ENCODE peak calls at places on chromosomes 12 and 14, in four cellular contexts. G, B, Y and J are unnamed samples.

GRCh38 chr14:88437659-88438058 is 52.2 kb downstream of the SPATA7 start:
- DNase-seq in G (no peak), B (no peak), Y (no peak), J (no peak)

GRCh38 chr12:53288322-53288721 is 7.0 kb upstream of the PFDN5 start:
- DNase-seq in G (no peak), B (no peak), Y (no peak), J (no peak)

GRCh38 chr12:77060883-77061240 is 4.5 kb downstream of the E2F7 start:
- DNase-seq in G (peak; percentile 53), B (no peak), Y (no peak), J (no peak)

GRCh38 chr14:50763386-50764007 is 67.5 kb downstream of the NIN start:
- DNase-seq in G (no peak), B (no peak), Y (no peak), J (peak; percentile 74)

GRCh38 chr12:12983420-12984035 is 16.5 kb downstream of the HEBP1 start:
- DNase-seq in G (no peak), B (peak; percentile 45), Y (peak; percentile 16), J (peak; percentile 69)

GRCh38 chr12:101780599-101780998 is 41.3 kb upstream of the SYCP3 start:
- DNase-seq in G (no peak), B (no peak), Y (no peak), J (no peak)

GRCh38 chr12:56103066-56103711 is 1.2 kb upstream of the PA2G4 start:
- DNase-seq in G (no peak), B (no peak), Y (no peak), J (no peak)

GRCh38 chr12:12016284-12017100 is 54.2 kb upstream of the BCL2L14 start:
- DNase-seq in G (no peak), B (no peak), Y (no peak), J (no peak)

GRCh38 chr14:66575939-66576338 is 68.0 kb downstream of the GPHN start:
- DNase-seq in G (no peak), B (no peak), Y (no peak), J (no peak)

GRCh38 chr12:100779191-100779590 is 15.4 kb upstream of the ANO4 start:
- DNase-seq in G (no peak), B (no peak), Y (no peak), J (no peak)

GRCh38 chr14:73785834-73786631 is 65.6 kb upstream of the PTGR2 start:
- DNase-seq in G (no peak), B (peak; percentile 74), Y (peak; percentile 46), J (peak; percentile 96)

GRCh38 chr12:12349711-12350665 is at the start of gene MANSC1:
- DNase-seq in G (no peak), B (peak; percentile 89), Y (peak; percentile 67), J (peak; percentile 28)

GRCh38 chr12:3202734-3203446 is 125.7 kb downstream of the TSPAN9 start:
- DNase-seq in G (no peak), B (peak; percentile 83), Y (peak; percentile 78), J (peak; percentile 34)

GRCh38 chr12:3204716-3205617 is 127.8 kb downstream of the TSPAN9 start:
- DNase-seq in G (no peak), B (peak; percentile 86), Y (no peak), J (no peak)

GRCh38 chr12:3204143-3204542 is 127.0 kb downstream of the TSPAN9 start:
- DNase-seq in G (no peak), B (no peak), Y (no peak), J (no peak)

GRCh38 chr12:3201741-3202500 is 124.7 kb downstream of the TSPAN9 start:
- DNase-seq in G (no peak), B (no peak), Y (no peak), J (no peak)

GRCh38 chr12:3203713-3204112 is 126.5 kb downstream of the TSPAN9 start:
- DNase-seq in G (no peak), B (no peak), Y (no peak), J (no peak)
- TF ChIP-seq RCOR1 in G (no peak), B (no peak), Y (no peak), J (no peak)

GRCh38 chr12:27951898-27952297 is 20.6 kb downstream of the PTHLH start:
- DNase-seq in G (no peak), B (no peak), Y (no peak), J (no peak)

GRCh38 chr12:27957366-27957765 is 15.2 kb downstream of the PTHLH start:
- DNase-seq in G (no peak), B (no peak), Y (no peak), J (no peak)

DNA sequence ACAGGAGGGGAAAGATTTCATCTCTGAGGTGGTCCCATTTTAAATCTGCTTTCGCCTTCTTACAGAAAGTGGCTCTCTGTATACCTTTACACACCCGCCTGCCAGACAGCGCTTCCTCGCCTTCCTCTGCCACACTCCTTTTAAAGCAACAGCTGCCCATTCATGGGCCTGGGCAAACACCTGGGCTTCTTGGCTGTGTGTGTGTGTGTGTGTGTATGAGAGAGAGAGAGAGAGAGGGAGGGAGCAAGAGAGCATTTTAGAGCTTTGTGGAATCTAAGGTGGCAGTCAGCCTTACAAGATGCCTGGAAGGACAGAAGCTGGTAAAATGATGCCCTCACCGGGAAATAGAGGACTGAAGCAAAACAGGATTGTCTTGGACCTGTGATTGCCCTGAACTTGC is 20.0 kb downstream of the PTHLH start:
- DNase-seq in G (no peak), B (no peak), Y (no peak), J (no peak)
- H2AFZ ChIP-seq in G (no peak overlapping the region), B (no peak overlapping the region), Y (no peak overlapping the region), J (no peak overlapping the region)

DNA sequence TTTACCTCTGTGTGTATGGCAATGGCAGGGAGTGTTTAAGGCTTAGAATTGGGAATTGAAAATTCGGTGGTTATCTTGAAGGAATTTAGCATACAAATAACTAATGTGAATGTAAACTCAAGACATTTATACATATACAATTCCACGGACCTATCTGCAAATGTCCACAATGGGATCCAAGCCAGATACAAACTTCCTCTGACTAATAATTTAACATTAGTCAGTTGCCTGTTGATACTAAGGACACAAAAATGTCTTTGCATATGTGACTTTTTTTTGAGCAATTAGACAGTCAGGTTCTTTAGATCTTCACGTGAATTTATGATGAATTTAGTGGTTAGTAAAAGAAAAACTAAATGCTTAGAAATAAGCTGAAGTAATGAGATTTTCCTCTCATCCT is 40.5 kb downstream of the ESR2 start:
- DNase-seq in G (no peak), B (no peak), Y (no peak), J (peak; percentile 92)
- TF ChIP-seq RCOR1 in G (no peak), B (no peak), Y (no peak), J (no peak)

DNA sequence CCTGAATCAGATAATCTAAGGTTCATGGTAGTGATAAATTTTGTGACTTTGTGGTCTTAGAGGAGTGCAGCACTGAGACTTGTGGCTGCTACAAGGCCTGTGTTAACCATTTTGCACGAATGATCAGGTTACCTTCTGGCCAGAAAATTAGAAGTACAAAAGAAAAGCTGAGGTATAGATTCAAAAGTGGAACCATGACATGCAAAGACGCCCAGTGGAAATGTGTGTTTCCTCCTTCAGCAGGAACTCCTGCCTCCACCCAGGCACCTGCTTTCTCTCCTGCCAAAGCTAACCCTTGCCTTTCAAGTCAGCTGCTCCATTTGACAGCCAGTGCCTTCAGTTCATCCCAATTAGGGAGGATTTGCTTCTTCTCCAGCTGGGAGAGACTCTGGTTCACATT is 10.1 kb downstream of the PDE6H start:
- DNase-seq in G (no peak), B (no peak), Y (no peak), J (no peak)
- H2AFZ ChIP-seq in G (peak overlapping the region; percentile 70), B (no peak overlapping the region), Y (no peak overlapping the region), J (no peak overlapping the region)

GRCh38 chr14:101134161-101134631 is 230.7 kb upstream of the RTL1 start:
- DNase-seq in G (no peak), B (peak; percentile 6), Y (no peak), J (no peak)
- TF ChIP-seq RCOR1 in G (no peak), B (no peak), Y (no peak), J (no peak)

GRCh38 chr14:32571551-32571950 is 242.5 kb downstream of the AKAP6 start:
- DNase-seq in G (no peak), B (no peak), Y (no peak), J (no peak)

GRCh38 chr14:32564591-32564990 is 235.5 kb downstream of the AKAP6 start:
- DNase-seq in G (no peak), B (no peak), Y (no peak), J (peak; percentile 8)

GRCh38 chr14:32571995-32572866 is 243.1 kb downstream of the AKAP6 start:
- DNase-seq in G (no peak), B (no peak), Y (no peak), J (no peak)

GRCh38 chr14:32565256-32565655 is 236.2 kb downstream of the AKAP6 start:
- DNase-seq in G (no peak), B (peak; percentile 12), Y (no peak), J (no peak)

DNA sequence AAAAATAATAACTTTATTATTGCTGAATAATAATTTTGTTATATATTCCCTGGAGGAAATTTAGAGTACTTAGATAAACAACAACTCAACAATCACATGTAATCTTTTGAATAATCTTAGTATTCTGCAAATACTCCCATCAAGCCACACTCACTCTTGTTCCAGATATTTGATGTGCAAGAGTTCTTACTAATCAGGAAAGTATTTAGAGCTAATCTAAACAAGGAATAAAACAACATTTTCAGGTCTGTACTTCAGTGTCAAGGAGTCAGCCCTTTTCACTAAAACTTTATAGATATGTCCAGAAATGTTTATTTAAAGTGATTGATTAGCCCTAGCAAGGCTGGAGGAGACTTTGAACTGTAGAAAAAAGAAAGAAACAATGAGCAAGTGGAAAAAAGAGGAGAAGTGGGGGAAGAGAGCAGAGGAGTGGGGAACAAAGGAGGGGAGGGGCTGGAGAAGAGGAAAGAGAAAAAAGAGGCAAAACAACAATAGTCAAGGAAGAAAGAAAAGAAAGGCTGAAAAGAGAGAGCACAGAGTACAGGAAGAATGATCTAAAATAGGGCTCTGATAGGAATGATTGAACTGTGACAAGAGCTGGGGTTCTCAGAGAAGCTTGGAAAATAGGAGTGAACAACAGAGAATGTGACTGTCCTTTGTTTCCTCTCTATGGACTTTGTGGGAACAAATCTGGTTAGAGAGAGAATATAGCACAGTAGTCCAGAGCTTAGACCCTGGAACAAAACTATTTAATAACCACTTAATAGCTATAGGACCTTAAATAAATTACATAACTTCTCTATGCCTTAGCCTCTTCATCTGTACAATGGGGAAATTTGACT is 238.7 kb downstream of the AKAP6 start:
- DNase-seq in G (no peak), B (no peak), Y (no peak), J (peak; percentile 58)
- H2AFZ ChIP-seq in G (no peak overlapping the region), B (no peak overlapping the region), Y (no peak overlapping the region), J (no peak overlapping the region)

GRCh38 chr12:131860472-131861260 is 32.5 kb downstream of the MMP17 start:
- DNase-seq in G (no peak), B (peak; percentile 69), Y (peak; percentile 66), J (peak; percentile 57)
- TF ChIP-seq RCOR1 in G (no peak), B (no peak), Y (peak; percentile 23), J (no peak)

GRCh38 chr14:33484264-33484663 is 466.6 kb downstream of the EGLN3 start:
- DNase-seq in G (no peak), B (no peak), Y (no peak), J (no peak)

GRCh38 chr14:33480589-33481184 is 470.2 kb downstream of the EGLN3 start:
- DNase-seq in G (no peak), B (peak; percentile 15), Y (no peak), J (no peak)

GRCh38 chr14:33477752-33478151 is 473.1 kb downstream of the EGLN3 start:
- DNase-seq in G (no peak), B (no peak), Y (no peak), J (no peak)

GRCh38 chr14:33486499-33486898 is 464.4 kb downstream of the EGLN3 start:
- DNase-seq in G (no peak), B (no peak), Y (no peak), J (no peak)

GRCh38 chr14:33483110-33483509 is 467.8 kb downstream of the EGLN3 start:
- DNase-seq in G (no peak), B (no peak), Y (no peak), J (no peak)
- H2AFZ ChIP-seq in G (no peak overlapping the region), B (no peak overlapping the region), Y (peak overlapping the region; percentile 59), J (no peak overlapping the region)

GRCh38 chr12:5830121-5830520 is 114.9 kb downstream of the ANO2 start:
- DNase-seq in G (no peak), B (no peak), Y (no peak), J (no peak)
- TF ChIP-seq RCOR1 in G (no peak), B (no peak), Y (no peak), J (no peak)